ENCODE peak calls at places on chromosomes 1 and 21, in seven cellular contexts. O, F, C, Q, K, Z and S are unnamed samples. For H3K4me1, the result is how much of the 10 kb centered on the place peaks cover.

GRCh38 chr1:156898151-156898550 is 4.6 kb downstream of the PEAR1 start:
- DNase-seq in O (no peak), F (peak), C (no peak), Q (peak), K (peak), Z (peak), S (no peak)

GRCh38 chr21:27277122-27277521 is 310.2 kb upstream of the ADAMTS5 start:
- DNase-seq in O (no peak), F (no peak), C (no peak), Q (peak), K (no peak), Z (no peak), S (no peak)

GRCh38 chr1:164787834-164788231 is 228.8 kb downstream of the PBX1 start:
- DNase-seq in O (peak), F (peak), C (no peak), Q (no peak), K (no peak), Z (no peak), S (no peak)

GRCh38 chr1:63917571-63918394 is 144.0 kb downstream of the ROR1 start:
- DNase-seq in O (peak), F (peak), C (no peak), Q (no peak), K (peak), Z (no peak), S (no peak)

GRCh38 chr1:226549937-226550670 is 1.5 kb downstream of the STUM start:
- DNase-seq in O (peak), F (peak), C (no peak), Q (peak), K (no peak), Z (peak), S (peak)

GRCh38 chr21:32803651-32804050 is 32.1 kb upstream of the PAXBP1 start:
- DNase-seq in O (no peak), F (no peak), C (no peak), Q (no peak), K (peak), Z (no peak), S (no peak)

GRCh38 chr1:212737559-212737958 is 37.9 kb upstream of the BATF3 start:
- DNase-seq in O (no peak), F (no peak), C (no peak), Q (no peak), K (no peak), Z (no peak), S (no peak)

GRCh38 chr1:81149649-81150335 is 650.9 kb upstream of the ADGRL2 start:
- DNase-seq in O (no peak), F (no peak), C (no peak), Q (no peak), K (peak), Z (no peak), S (no peak)

GRCh38 chr1:210233495-210234253 is 1.1 kb downstream of the SERTAD4 start:
- DNase-seq in O (peak), F (peak), C (no peak), Q (peak), K (peak), Z (peak), S (peak)

GRCh38 chr1:156682166-156682890 is 5.1 kb upstream of the NES start:
- DNase-seq in O (peak), F (peak), C (no peak), Q (no peak), K (no peak), Z (no peak), S (no peak)

GRCh38 chr21:38208118-38208517 is 48.7 kb upstream of the KCNJ15 start:
- DNase-seq in O (no peak), F (no peak), C (no peak), Q (no peak), K (no peak), Z (no peak), S (no peak)

GRCh38 chr1:9842073-9842711 is 18.4 kb upstream of the CLSTN1 start:
- DNase-seq in O (no peak), F (no peak), C (no peak), Q (no peak), K (no peak), Z (peak), S (no peak)

GRCh38 chr1:116139592-116140134 is 28.5 kb downstream of the MAB21L3 start:
- DNase-seq in O (no peak), F (no peak), C (no peak), Q (no peak), K (no peak), Z (no peak), S (no peak)

GRCh38 chr1:59947047-59947938 is 20.7 kb upstream of the CYP2J2 start:
- DNase-seq in O (peak), F (peak), C (peak), Q (peak), K (peak), Z (no peak), S (peak)

GRCh38 chr1:218925777-218926176 is 247.9 kb upstream of the LYPLAL1 start:
- DNase-seq in O (no peak), F (no peak), C (no peak), Q (no peak), K (no peak), Z (no peak), S (no peak)

GRCh38 chr1:155504207-155504606 is 58.4 kb downstream of the ASH1L start:
- DNase-seq in O (peak), F (no peak), C (no peak), Q (peak), K (no peak), Z (no peak), S (no peak)

GRCh38 chr1:180632326-180633088 is 685 bp downstream of the XPR1 start:
- DNase-seq in O (peak), F (peak), C (peak), Q (no peak), K (no peak), Z (peak), S (no peak)

GRCh38 chr21:35179990-35180557 is 131.0 kb upstream of the RUNX1 start:
- DNase-seq in O (no peak), F (no peak), C (no peak), Q (peak), K (peak), Z (no peak), S (no peak)

GRCh38 chr21:42417533-42417932 is 13.8 kb downstream of the UBASH3A start:
- DNase-seq in O (no peak), F (no peak), C (no peak), Q (no peak), K (no peak), Z (no peak), S (no peak)

GRCh38 chr1:169363046-169363756 is 4.4 kb downstream of the NME7 start:
- DNase-seq in O (no peak), F (no peak), C (no peak), Q (peak), K (peak), Z (no peak), S (no peak)

GRCh38 chr1:75127916-75128717 is 6.1 kb upstream of the LHX8 start:
- DNase-seq in O (peak), F (no peak), C (no peak), Q (no peak), K (no peak), Z (no peak), S (no peak)

GRCh38 chr21:25871566-25871965 is 136.8 kb downstream of the GABPA start:
- DNase-seq in O (peak), F (peak), C (no peak), Q (no peak), K (no peak), Z (no peak), S (no peak)

GRCh38 chr1:2137257-2138121 is 57.1 kb downstream of the FAAP20 start:
- DNase-seq in O (no peak), F (no peak), C (no peak), Q (no peak), K (no peak), Z (peak), S (no peak)

GRCh38 chr1:245580651-245581050 is 425.9 kb downstream of the KIF26B start:
- DNase-seq in O (no peak), F (no peak), C (no peak), Q (no peak), K (no peak), Z (no peak), S (no peak)

GRCh38 chr21:33976082-33976979 is 60.7 kb upstream of the ATP5PO start:
- DNase-seq in O (peak), F (no peak), C (no peak), Q (peak), K (peak), Z (peak), S (peak)

GRCh38 chr1:9101510-9102146 is 27.3 kb downstream of the GPR157 start:
- DNase-seq in O (peak), F (peak), C (no peak), Q (peak), K (peak), Z (peak), S (no peak)

GRCh38 chr1:220824031-220824989 is 37.6 kb downstream of the MTARC1 start:
- DNase-seq in O (peak), F (no peak), C (no peak), Q (no peak), K (peak), Z (no peak), S (no peak)

GRCh38 chr1:229070168-229070567 is 200.7 kb upstream of the RAB4A start:
- DNase-seq in O (no peak), F (no peak), C (peak), Q (peak), K (peak), Z (peak), S (peak)

GRCh38 chr1:110068646-110069301 is 1.7 kb downstream of the ALX3 start:
- DNase-seq in O (no peak), F (peak), C (no peak), Q (no peak), K (no peak), Z (no peak), S (no peak)

GRCh38 chr1:23592209-23592905 is 33.1 kb upstream of the ID3 start:
- DNase-seq in O (no peak), F (no peak), C (no peak), Q (no peak), K (no peak), Z (no peak), S (no peak)

GRCh38 chr1:41274827-41275519 is 32.9 kb upstream of the SCMH1 start:
- DNase-seq in O (no peak), F (no peak), C (no peak), Q (no peak), K (no peak), Z (no peak), S (no peak)

GRCh38 chr1:29050141-29050540 is 73.6 kb downstream of the TMEM200B start:
- DNase-seq in O (no peak), F (no peak), C (no peak), Q (no peak), K (peak), Z (no peak), S (no peak)

GRCh38 chr21:41359289-41359688 is 2.5 kb upstream of the MX2 start:
- DNase-seq in O (peak), F (peak), C (no peak), Q (no peak), K (no peak), Z (peak), S (peak)

GRCh38 chr1:159594581-159594980 is 7.0 kb downstream of the APCS start:
- DNase-seq in O (no peak), F (no peak), C (no peak), Q (no peak), K (peak), Z (no peak), S (no peak)

GRCh38 chr1:16006552-16007485 is 2.8 kb downstream of the SRARP start:
- DNase-seq in O (peak), F (no peak), C (no peak), Q (peak), K (no peak), Z (no peak), S (no peak)

GRCh38 chr1:235864965-235865525 is 1.7 kb downstream of the LYST start:
- DNase-seq in O (no peak), F (no peak), C (no peak), Q (no peak), K (no peak), Z (no peak), S (no peak)

GRCh38 chr1:197774691-197775281 is 494 bp downstream of the DENND1B start:
- DNase-seq in O (peak), F (peak), C (no peak), Q (peak), K (peak), Z (peak), S (no peak)

GRCh38 chr1:196209265-196209664 is 399.0 kb downstream of the KCNT2 start:
- DNase-seq in O (no peak), F (no peak), C (no peak), Q (no peak), K (no peak), Z (no peak), S (no peak)

GRCh38 chr1:196205882-196206281 is 402.4 kb downstream of the KCNT2 start:
- DNase-seq in O (no peak), F (no peak), C (no peak), Q (no peak), K (no peak), Z (no peak), S (no peak)

GRCh38 chr1:196209983-196210382 is 398.3 kb downstream of the KCNT2 start:
- DNase-seq in O (no peak), F (no peak), C (no peak), Q (peak), K (peak), Z (peak), S (no peak)

GRCh38 chr1:196207624-196208204 is 400.5 kb downstream of the KCNT2 start:
- DNase-seq in O (no peak), F (no peak), C (no peak), Q (no peak), K (no peak), Z (no peak), S (no peak)
- H3K27ac ChIP-seq in O (no peak), F (no peak), C (no peak), Q (no peak), K (no peak), Z (no peak), S (no peak)

GRCh38 chr1:90919900-90920299 is 101.9 kb downstream of the ZNF644 start:
- DNase-seq in O (no peak), F (no peak), C (no peak), Q (no peak), K (peak), Z (no peak), S (no peak)
- H3K4me3 ChIP-seq in O (no peak), F (no peak), C (no peak), Q (no peak), K (no peak), Z (no peak), S (no peak)

GRCh38 chr1:222529181-222529580 is 18.7 kb downstream of the HHIPL2 start:
- DNase-seq in O (no peak), F (no peak), C (no peak), Q (no peak), K (no peak), Z (no peak), S (no peak)

GRCh38 chr1:222525956-222526355 is 21.9 kb downstream of the HHIPL2 start:
- DNase-seq in O (no peak), F (no peak), C (no peak), Q (no peak), K (no peak), Z (no peak), S (no peak)

GRCh38 chr1:222522105-222522915 is 25.6 kb downstream of the HHIPL2 start:
- DNase-seq in O (no peak), F (no peak), C (no peak), Q (no peak), K (no peak), Z (no peak), S (no peak)

GRCh38 chr1:222521299-222522104 is 26.4 kb downstream of the HHIPL2 start:
- DNase-seq in O (no peak), F (no peak), C (no peak), Q (peak), K (peak), Z (no peak), S (no peak)

DNA sequence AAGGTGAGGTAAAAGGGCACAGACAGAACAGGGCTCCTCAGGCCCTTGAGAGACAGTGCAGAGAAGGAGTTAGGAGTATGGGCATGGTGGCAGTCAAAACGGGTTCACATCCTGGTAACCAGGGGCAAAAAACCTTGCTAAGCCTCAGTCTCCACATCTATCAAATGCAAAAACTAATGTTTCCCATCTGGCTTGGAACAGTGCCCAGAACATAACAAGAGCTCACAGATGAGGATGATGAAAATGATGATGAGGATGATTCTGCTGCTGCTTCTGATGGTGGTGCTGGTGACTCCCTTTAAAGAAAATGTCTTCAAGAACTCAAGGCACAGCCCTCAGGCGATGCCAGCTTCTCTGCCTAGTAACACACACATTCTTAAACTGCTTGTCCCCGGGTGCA is 24.1 kb downstream of the HHIPL2 start:
- DNase-seq in O (no peak), F (no peak), C (no peak), Q (peak), K (no peak), Z (no peak), S (no peak)
- H3K4me1 ChIP-seq in O (under half), F (under half), C (under half), Q (under half), K (under half), Z (under half), S (under half)

GRCh38 chr1:91847851-91848250 is 38.1 kb downstream of the TGFBR3 start:
- DNase-seq in O (no peak), F (no peak), C (no peak), Q (no peak), K (no peak), Z (no peak), S (no peak)

GRCh38 chr1:91842563-91842962 is 43.4 kb downstream of the TGFBR3 start:
- DNase-seq in O (no peak), F (no peak), C (no peak), Q (no peak), K (no peak), Z (no peak), S (no peak)

GRCh38 chr1:91844862-91845528 is 41.0 kb downstream of the TGFBR3 start:
- DNase-seq in O (no peak), F (no peak), C (peak), Q (peak), K (peak), Z (peak), S (no peak)

GRCh38 chr1:91843843-91844242 is 42.1 kb downstream of the TGFBR3 start:
- DNase-seq in O (no peak), F (no peak), C (no peak), Q (no peak), K (no peak), Z (no peak), S (no peak)

DNA sequence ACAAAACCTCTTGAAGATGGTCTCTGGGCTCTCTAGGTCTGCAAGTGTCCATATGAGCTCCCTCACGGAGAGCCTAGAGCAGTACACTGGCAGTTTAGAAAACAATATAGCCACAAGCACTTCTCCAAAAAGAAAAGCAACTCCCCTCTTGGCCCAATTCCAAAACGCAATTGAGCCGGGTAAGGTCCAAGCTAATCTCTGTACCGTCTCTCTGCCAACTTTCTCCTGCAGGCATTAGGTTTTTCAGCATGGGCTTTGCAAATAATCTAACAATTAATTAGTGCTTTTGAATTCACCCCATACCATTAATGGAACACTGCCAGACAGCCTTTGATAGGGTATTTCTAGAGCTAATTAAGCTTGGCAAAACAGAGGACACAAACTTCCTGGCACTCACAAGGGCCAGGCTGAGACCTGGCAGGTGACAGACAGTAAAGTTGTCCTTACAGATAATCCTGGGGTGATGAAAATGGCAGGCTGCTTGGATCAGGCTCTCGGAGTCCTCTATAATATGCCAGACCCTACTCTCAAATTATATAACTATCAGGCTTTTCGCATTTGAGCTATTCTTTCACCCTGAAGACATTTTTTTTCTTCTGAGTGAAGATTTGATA is 39.8 kb downstream of the TGFBR3 start:
- DNase-seq in O (peak), F (no peak), C (no peak), Q (peak), K (peak), Z (peak), S (no peak)
- H3K27ac ChIP-seq in O (no peak), F (no peak), C (peak), Q (peak), K (no peak), Z (peak), S (peak)

DNA sequence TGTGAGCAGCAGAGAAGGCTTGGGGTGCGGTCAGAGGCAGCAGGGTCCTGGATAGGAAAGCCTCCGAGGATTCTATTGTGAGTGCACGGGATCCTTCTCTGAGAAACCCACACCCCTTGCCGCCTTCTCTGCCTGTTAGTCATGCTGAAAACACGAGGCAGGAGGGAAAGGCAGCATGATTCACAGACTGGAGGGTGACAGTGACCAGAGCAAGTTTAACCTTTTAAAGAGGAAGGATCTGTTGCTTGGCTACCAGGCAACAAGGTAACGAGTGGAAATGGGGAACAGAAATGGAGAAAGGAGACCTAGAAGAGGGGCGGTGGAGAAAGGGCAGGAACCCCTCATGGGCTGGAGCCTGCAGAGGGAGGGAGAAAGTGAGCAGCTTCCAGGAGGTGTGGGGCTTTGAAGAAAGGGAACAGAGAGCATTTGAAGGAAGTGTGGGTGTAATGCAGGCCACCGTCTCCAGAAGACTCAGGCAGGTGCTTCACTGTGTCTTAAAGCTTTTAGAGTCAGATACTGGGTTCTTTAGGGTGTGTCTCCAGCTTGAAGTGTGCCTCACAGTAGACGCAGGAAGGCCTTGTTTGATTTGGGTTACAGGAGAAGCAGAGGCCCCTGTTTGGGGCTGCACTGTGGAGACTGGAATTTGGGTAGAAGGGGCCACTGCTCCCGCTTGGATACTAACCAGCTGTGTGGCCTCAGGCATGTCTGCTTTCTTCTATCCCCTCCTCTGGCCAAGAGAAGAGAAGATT is 19.1 kb downstream of the OPTC start:
- DNase-seq in O (peak), F (peak), C (no peak), Q (peak), K (peak), Z (no peak), S (peak)
- H3K4me3 ChIP-seq in O (no peak), F (no peak), C (no peak), Q (no peak), K (peak), Z (no peak), S (no peak)